ENCODE peak calls at places on chromosome 15, in eight cellular contexts. Z, O, U, D, X, H, S and E are unnamed samples.

GRCh38 chr15:65038428-65038827 is 6.8 kb upstream of the SLC51B start:
- DNase-seq in U (no peak), O (no peak), S (no peak), X (no peak), Z (no peak), D (no peak), H (no peak), E (no peak)

GRCh38 chr15:48722764-48723661 is 77.5 kb upstream of the FBN1 start:
- DNase-seq in D (peak), S (no peak), X (no peak), Z (no peak), U (peak), O (no peak), H (peak), E (no peak)

GRCh38 chr15:44307712-44308111 is 19.2 kb downstream of the GOLM2 start:
- DNase-seq in X (no peak), S (no peak), D (no peak), H (no peak), U (no peak), O (no peak), Z (no peak), E (no peak)

GRCh38 chr15:66078929-66079275 is 174.6 kb downstream of the MEGF11 start:
- DNase-seq in U (no peak), X (no peak), Z (no peak), H (no peak), S (no peak), O (no peak), D (no peak), E (no peak)

GRCh38 chr15:68550498-68551295 is 28.1 kb upstream of the CORO2B start:
- DNase-seq in H (no peak), U (peak), O (peak), X (peak), D (peak), S (no peak), Z (peak), E (peak)

GRCh38 chr15:68616397-68616796 is 37.6 kb downstream of the CORO2B start:
- DNase-seq in D (no peak), X (no peak), O (no peak), H (no peak), U (no peak), Z (no peak), S (no peak), E (no peak)

GRCh38 chr15:54605556-54605955 is 591.2 kb downstream of the RSL24D1 start:
- DNase-seq in O (no peak), U (no peak), D (no peak), X (no peak), S (no peak), Z (no peak), H (no peak), E (no peak)

GRCh38 chr15:31347981-31348803 is 21.6 kb downstream of the KLF13 start:
- DNase-seq in O (no peak), S (no peak), X (no peak), H (no peak), D (no peak), Z (no peak), U (no peak), E (no peak)

GRCh38 chr15:47194718-47195117 is 522.6 kb upstream of the SEMA6D start:
- DNase-seq in S (no peak), H (peak), X (no peak), O (peak), D (peak), Z (no peak), U (peak), E (no peak)

GRCh38 chr15:66944121-66944520 is 121.3 kb upstream of the SMAD3 start:
- DNase-seq in D (no peak), H (no peak), U (no peak), O (no peak), S (no peak), X (no peak), Z (no peak), E (no peak)

GRCh38 chr15:76863693-76864092 is 41.4 kb downstream of the SCAPER start:
- DNase-seq in D (no peak), U (no peak), H (no peak), X (no peak), S (no peak), O (no peak), Z (no peak), E (no peak)

GRCh38 chr15:39396979-39397615 is 183.8 kb upstream of the THBS1 start:
- DNase-seq in D (no peak), Z (no peak), H (no peak), U (no peak), S (no peak), O (no peak), X (no peak), E (no peak)

GRCh38 chr15:98151098-98151497 is 190.6 kb downstream of the ARRDC4 start:
- DNase-seq in X (no peak), H (no peak), U (no peak), D (no peak), O (no peak), Z (no peak), S (no peak), E (no peak)

GRCh38 chr15:58285212-58285920 is 146.4 kb upstream of the LIPC start:
- DNase-seq in O (no peak), Z (peak), S (no peak), X (no peak), U (no peak), D (no peak), H (no peak), E (no peak)

GRCh38 chr15:56244811-56245576 is 1.3 kb upstream of the RFX7 start:
- DNase-seq in Z (peak), S (no peak), U (no peak), X (no peak), D (no peak), O (peak), H (no peak), E (no peak)